ENCODE peak calls at places on chromosome 15, in nine cellular contexts. O is nephron progenitor cell, A is cardiac muscle cell, T is pancreas, V is activated T-cell treated with anti-CD3 and anti-CD28 coated beads for 48 hours, R is T-helper 1 cell, J is iPS-NIHi11, H is NCI-H774, P is H7. W is an unnamed sample.

GRCh38 chr15:40412095-40412759 is 6.6 kb downstream of the IVD start:
- DNase-seq in O (no peak), A (no peak), T (peak; percentile 86), V (no peak), R (no peak), J (no peak), H (no peak), P (no peak), W (no peak)

GRCh38 chr15:81432179-81432578 is 58.2 kb upstream of the TMC3 start:
- DNase-seq in O (no peak), A (no peak), T (no peak), V (no peak), R (no peak), J (no peak), H (no peak), P (no peak), W (no peak)

GRCh38 chr15:84734794-84735479 is 13.5 kb upstream of the ZNF592 start:
- DNase-seq in O (peak; percentile 40), A (peak; percentile 48), T (peak; percentile 44), V (peak; percentile 61), R (peak; percentile 55), J (peak; percentile 85), H (peak; percentile 44), P (peak; percentile 89), W (peak; percentile 78)

GRCh38 chr15:66456211-66456610 is 41.4 kb downstream of the SNAPC5 start:
- DNase-seq in O (no peak), A (no peak), T (no peak), V (no peak), R (no peak), J (no peak), H (no peak), P (no peak), W (no peak)

GRCh38 chr15:64921711-64922110 is 10.0 kb downstream of the ANKDD1A start:
- DNase-seq in O (no peak), A (no peak), T (no peak), V (no peak), R (no peak), J (no peak), H (no peak), P (no peak), W (no peak)

GRCh38 chr15:69402816-69403215 is 11.3 kb upstream of the KIF23 start:
- DNase-seq in O (no peak), A (no peak), T (no peak), V (no peak), R (no peak), J (no peak), H (no peak), P (no peak), W (no peak)

GRCh38 chr15:50137330-50137761 is 18.3 kb upstream of the ATP8B4 start:
- DNase-seq in O (no peak), A (peak; percentile 41), T (no peak), V (peak; percentile 46), R (no peak), J (no peak), H (no peak), P (no peak), W (no peak)

GRCh38 chr15:82178061-82178460 is 84.5 kb downstream of the EFL1 start:
- DNase-seq in O (no peak), A (peak; percentile 60), T (no peak), V (no peak), R (no peak), J (no peak), H (no peak), P (no peak), W (no peak)

GRCh38 chr15:84588053-84588874 is 12.5 kb upstream of the ZSCAN2 start:
- DNase-seq in O (peak; percentile 94), A (peak; percentile 85), T (peak; percentile 92), V (peak; percentile 85), R (peak; percentile 74), J (peak; percentile 96), H (peak; percentile 78), P (peak; percentile 96), W (peak; percentile 94)

GRCh38 chr15:60898896-60899295 is 330.2 kb downstream of the RORA start:
- DNase-seq in O (no peak), A (no peak), T (no peak), V (no peak), R (no peak), J (no peak), H (no peak), P (peak; percentile 26), W (no peak)

GRCh38 chr15:66703540-66703941 is 1.5 kb downstream of the SMAD6 start:
- DNase-seq in O (peak; percentile 58), A (peak; percentile 48), T (peak; percentile 56), V (no peak), R (no peak), J (no peak), H (no peak), P (no peak), W (peak; percentile 20)

GRCh38 chr15:98684441-98684840 is 36.1 kb downstream of the IGF1R start:
- DNase-seq in O (no peak), A (peak; percentile 71), T (no peak), V (no peak), R (no peak), J (no peak), H (no peak), P (no peak), W (no peak)

GRCh38 chr15:57114070-57114469 is 195.6 kb downstream of the TCF12 start:
- DNase-seq in O (no peak), A (peak; percentile 63), T (no peak), V (no peak), R (no peak), J (no peak), H (no peak), P (no peak), W (no peak)

GRCh38 chr15:47717036-47717611 is at the start of gene SEMA6D:
- DNase-seq in O (peak; percentile 92), A (peak; percentile 79), T (peak; percentile 78), V (no peak), R (no peak), J (peak; percentile 84), H (peak; percentile 63), P (peak; percentile 91), W (peak; percentile 76)

GRCh38 chr15:101489236-101489632 is 273 bp downstream of the PCSK6 start:
- DNase-seq in O (peak; percentile 66), A (peak; percentile 50), T (peak; percentile 61), V (peak; percentile 36), R (no peak), J (peak; percentile 89), H (no peak), P (peak; percentile 89), W (peak; percentile 57)

GRCh38 chr15:85137507-85138175 is 156.0 kb downstream of the PDE8A start:
- DNase-seq in O (no peak), A (no peak), T (no peak), V (no peak), R (no peak), J (no peak), H (peak; percentile 31), P (no peak), W (no peak)

GRCh38 chr15:60460931-60461330 is 18.0 kb downstream of the ICE2 start:
- DNase-seq in O (no peak), A (no peak), T (no peak), V (no peak), R (no peak), J (no peak), H (no peak), P (no peak), W (no peak)

GRCh38 chr15:87082576-87082975 is 1002.9 kb downstream of the AGBL1 start:
- DNase-seq in O (no peak), A (no peak), T (no peak), V (no peak), R (no peak), J (no peak), H (no peak), P (no peak), W (no peak)

GRCh38 chr15:98715401-98715800 is 67.1 kb downstream of the IGF1R start:
- DNase-seq in O (no peak), A (no peak), T (no peak), V (no peak), R (no peak), J (no peak), H (no peak), P (no peak), W (no peak)

GRCh38 chr15:39565851-39566250 is 15.0 kb upstream of the THBS1 start:
- DNase-seq in O (no peak), A (no peak), T (no peak), V (no peak), R (no peak), J (no peak), H (no peak), P (no peak), W (no peak)

GRCh38 chr15:83698294-83698693 is 44.4 kb downstream of the ADAMTSL3 start:
- DNase-seq in O (no peak), A (peak; percentile 48), T (peak; percentile 22), V (no peak), R (no peak), J (no peak), H (no peak), P (no peak), W (no peak)

GRCh38 chr15:99424131-99424571 is 141.6 kb upstream of the MEF2A start:
- DNase-seq in O (no peak), A (no peak), T (no peak), V (no peak), R (no peak), J (no peak), H (no peak), P (no peak), W (no peak)

GRCh38 chr15:41559239-41559488 is 152 bp downstream of the TYRO3 start:
- DNase-seq in O (no peak), A (no peak), T (no peak), V (no peak), R (no peak), J (no peak), H (no peak), P (no peak), W (no peak)

GRCh38 chr15:26261413-26261812 is 398.3 kb upstream of the ATP10A start:
- DNase-seq in O (no peak), A (no peak), T (no peak), V (no peak), R (no peak), J (no peak), H (no peak), P (no peak), W (no peak)

GRCh38 chr15:29924750-29925149 is 102.5 kb upstream of the TJP1 start:
- DNase-seq in O (peak; percentile 45), A (peak; percentile 89), T (peak; percentile 41), V (no peak), R (no peak), J (peak; percentile 78), H (no peak), P (peak; percentile 74), W (peak; percentile 74)

W was measured in WTC11.